ENCODE peak calls at places on chromosomes 16 and 17, in five cellular contexts. One of them, this sample, is unnamed.

GRCh38 chr16:85254051-85254450 is 141.8 kb upstream of the CIBAR2 start:
- DNase-seq in NCI-H748 treated with DMSO at 0.1 percent for 48 hours: no peak
- DNase-seq in hypothalamus: no peak
- DNase-seq in effector CD8-positive, alpha-beta T cell: no peak
- DNase-seq in fibroblast of the aortic adventitia: no peak
- DNase-seq in this sample: no peak

GRCh38 chr17:65530985-65531507 is 30.4 kb downstream of the AXIN2 start:
- DNase-seq in NCI-H748 treated with DMSO at 0.1 percent for 48 hours: no peak
- DNase-seq in fibroblast of the aortic adventitia: peak
- DNase-seq in effector CD8-positive, alpha-beta T cell: no peak
- DNase-seq in hypothalamus: no peak
- DNase-seq in this sample: peak

GRCh38 chr16:81499576-81500380 is 55.2 kb downstream of the CMIP start:
- DNase-seq in fibroblast of the aortic adventitia: no peak
- DNase-seq in effector CD8-positive, alpha-beta T cell: no peak
- DNase-seq in hypothalamus: no peak
- DNase-seq in NCI-H748 treated with DMSO at 0.1 percent for 48 hours: no peak
- DNase-seq in this sample: no peak

GRCh38 chr17:27479838-27480237 is 23.6 kb downstream of the KSR1 start:
- DNase-seq in fibroblast of the aortic adventitia: no peak
- DNase-seq in effector CD8-positive, alpha-beta T cell: no peak
- DNase-seq in NCI-H748 treated with DMSO at 0.1 percent for 48 hours: no peak
- DNase-seq in hypothalamus: no peak
- DNase-seq in this sample: no peak

GRCh38 chr16:81451753-81452680 is 7.4 kb downstream of the CMIP start:
- DNase-seq in fibroblast of the aortic adventitia: no peak
- DNase-seq in effector CD8-positive, alpha-beta T cell: no peak
- DNase-seq in NCI-H748 treated with DMSO at 0.1 percent for 48 hours: no peak
- DNase-seq in hypothalamus: no peak
- DNase-seq in this sample: peak

GRCh38 chr17:75685508-75685907 is 18.4 kb downstream of the SAP30BP start:
- DNase-seq in effector CD8-positive, alpha-beta T cell: no peak
- DNase-seq in NCI-H748 treated with DMSO at 0.1 percent for 48 hours: no peak
- DNase-seq in fibroblast of the aortic adventitia: peak
- DNase-seq in hypothalamus: no peak
- DNase-seq in this sample: peak

GRCh38 chr17:77957215-77957868 is 1.2 kb upstream of the TNRC6C start:
- DNase-seq in fibroblast of the aortic adventitia: peak
- DNase-seq in effector CD8-positive, alpha-beta T cell: peak
- DNase-seq in NCI-H748 treated with DMSO at 0.1 percent for 48 hours: no peak
- DNase-seq in hypothalamus: no peak
- DNase-seq in this sample: peak

GRCh38 chr16:87132361-87133014 is 184.7 kb downstream of the C16orf95 start:
- DNase-seq in effector CD8-positive, alpha-beta T cell: no peak
- DNase-seq in fibroblast of the aortic adventitia: peak
- DNase-seq in hypothalamus: peak
- DNase-seq in NCI-H748 treated with DMSO at 0.1 percent for 48 hours: no peak
- DNase-seq in this sample: no peak

GRCh38 chr17:38861399-38861843 is 7.9 kb upstream of the RPL23 start:
- DNase-seq in fibroblast of the aortic adventitia: peak
- DNase-seq in NCI-H748 treated with DMSO at 0.1 percent for 48 hours: peak
- DNase-seq in effector CD8-positive, alpha-beta T cell: no peak
- DNase-seq in hypothalamus: no peak
- DNase-seq in this sample: no peak

GRCh38 chr17:41959336-41960095 is 7.1 kb upstream of the CNP start:
- DNase-seq in hypothalamus: no peak
- DNase-seq in NCI-H748 treated with DMSO at 0.1 percent for 48 hours: no peak
- DNase-seq in fibroblast of the aortic adventitia: peak
- DNase-seq in effector CD8-positive, alpha-beta T cell: no peak
- DNase-seq in this sample: peak

GRCh38 chr16:31138621-31139578 is 3.4 kb upstream of the PRSS8 start:
- DNase-seq in hypothalamus: no peak
- DNase-seq in fibroblast of the aortic adventitia: peak
- DNase-seq in NCI-H748 treated with DMSO at 0.1 percent for 48 hours: no peak
- DNase-seq in effector CD8-positive, alpha-beta T cell: no peak
- DNase-seq in this sample: peak

GRCh38 chr16:9885457-9885856 is 296.8 kb downstream of the GRIN2A start:
- DNase-seq in fibroblast of the aortic adventitia: no peak
- DNase-seq in effector CD8-positive, alpha-beta T cell: no peak
- DNase-seq in NCI-H748 treated with DMSO at 0.1 percent for 48 hours: no peak
- DNase-seq in hypothalamus: no peak
- DNase-seq in this sample: no peak

GRCh38 chr17:61393550-61393903 is 6.1 kb upstream of the TBX2 start:
- DNase-seq in effector CD8-positive, alpha-beta T cell: no peak
- DNase-seq in fibroblast of the aortic adventitia: no peak
- DNase-seq in hypothalamus: no peak
- DNase-seq in NCI-H748 treated with DMSO at 0.1 percent for 48 hours: no peak
- DNase-seq in this sample: peak

GRCh38 chr16:83212301-83212841 is 585.6 kb downstream of the CDH13 start:
- DNase-seq in hypothalamus: no peak
- DNase-seq in fibroblast of the aortic adventitia: no peak
- DNase-seq in effector CD8-positive, alpha-beta T cell: no peak
- DNase-seq in NCI-H748 treated with DMSO at 0.1 percent for 48 hours: no peak
- DNase-seq in this sample: no peak

GRCh38 chr16:86118467-86119307 is 219.7 kb downstream of the IRF8 start:
- DNase-seq in fibroblast of the aortic adventitia: peak
- DNase-seq in NCI-H748 treated with DMSO at 0.1 percent for 48 hours: no peak
- DNase-seq in hypothalamus: no peak
- DNase-seq in effector CD8-positive, alpha-beta T cell: no peak
- DNase-seq in this sample: no peak

GRCh38 chr17:66542967-66543525 is 240.6 kb downstream of the PRKCA start:
- DNase-seq in NCI-H748 treated with DMSO at 0.1 percent for 48 hours: no peak
- DNase-seq in hypothalamus: no peak
- DNase-seq in effector CD8-positive, alpha-beta T cell: no peak
- DNase-seq in fibroblast of the aortic adventitia: peak
- DNase-seq in this sample: peak

GRCh38 chr16:13018026-13018425 is 116.6 kb downstream of the SHISA9 start:
- DNase-seq in NCI-H748 treated with DMSO at 0.1 percent for 48 hours: no peak
- DNase-seq in hypothalamus: no peak
- DNase-seq in effector CD8-positive, alpha-beta T cell: no peak
- DNase-seq in fibroblast of the aortic adventitia: no peak
- DNase-seq in this sample: no peak

GRCh38 chr17:42591411-42591810 is 13.9 kb upstream of the PSMC3IP start:
- DNase-seq in effector CD8-positive, alpha-beta T cell: no peak
- DNase-seq in NCI-H748 treated with DMSO at 0.1 percent for 48 hours: no peak
- DNase-seq in fibroblast of the aortic adventitia: no peak
- DNase-seq in hypothalamus: no peak
- DNase-seq in this sample: no peak

GRCh38 chr17:7883781-7884386 is 4.7 kb upstream of the CHD3 start:
- DNase-seq in hypothalamus: no peak
- DNase-seq in effector CD8-positive, alpha-beta T cell: peak
- DNase-seq in fibroblast of the aortic adventitia: peak
- DNase-seq in NCI-H748 treated with DMSO at 0.1 percent for 48 hours: no peak
- DNase-seq in this sample: peak

GRCh38 chr16:30837904-30838303 is 50.9 kb upstream of the ZNF629 start:
- DNase-seq in NCI-H748 treated with DMSO at 0.1 percent for 48 hours: no peak
- DNase-seq in fibroblast of the aortic adventitia: peak
- DNase-seq in effector CD8-positive, alpha-beta T cell: no peak
- DNase-seq in hypothalamus: no peak
- DNase-seq in this sample: peak

GRCh38 chr17:29595107-29595942 is 2.4 kb downstream of the ANKRD13B start:
- DNase-seq in effector CD8-positive, alpha-beta T cell: no peak
- DNase-seq in hypothalamus: no peak
- DNase-seq in fibroblast of the aortic adventitia: peak
- DNase-seq in NCI-H748 treated with DMSO at 0.1 percent for 48 hours: no peak
- DNase-seq in this sample: no peak

GRCh38 chr17:8266648-8267479 is 17.8 kb downstream of the PFAS start:
- DNase-seq in hypothalamus: no peak
- DNase-seq in NCI-H748 treated with DMSO at 0.1 percent for 48 hours: no peak
- DNase-seq in effector CD8-positive, alpha-beta T cell: no peak
- DNase-seq in fibroblast of the aortic adventitia: no peak
- DNase-seq in this sample: no peak

GRCh38 chr17:48439473-48439872 is 9.5 kb upstream of the SKAP1 start:
- DNase-seq in effector CD8-positive, alpha-beta T cell: no peak
- DNase-seq in fibroblast of the aortic adventitia: no peak
- DNase-seq in NCI-H748 treated with DMSO at 0.1 percent for 48 hours: no peak
- DNase-seq in hypothalamus: no peak
- DNase-seq in this sample: no peak

GRCh38 chr16:81478876-81479496 is 34.4 kb downstream of the CMIP start:
- DNase-seq in NCI-H748 treated with DMSO at 0.1 percent for 48 hours: no peak
- DNase-seq in effector CD8-positive, alpha-beta T cell: no peak
- DNase-seq in fibroblast of the aortic adventitia: no peak
- DNase-seq in hypothalamus: peak
- DNase-seq in this sample: no peak

GRCh38 chr17:51120357-51120738 is 320 bp downstream of the SPAG9 start:
- DNase-seq in fibroblast of the aortic adventitia: no peak
- DNase-seq in effector CD8-positive, alpha-beta T cell: peak
- DNase-seq in hypothalamus: no peak
- DNase-seq in NCI-H748 treated with DMSO at 0.1 percent for 48 hours: peak
- DNase-seq in this sample: peak

GRCh38 chr16:19860146-19861030 is 24.3 kb downstream of the GPRC5B start:
- DNase-seq in fibroblast of the aortic adventitia: peak
- DNase-seq in effector CD8-positive, alpha-beta T cell: no peak
- DNase-seq in NCI-H748 treated with DMSO at 0.1 percent for 48 hours: no peak
- DNase-seq in hypothalamus: no peak
- DNase-seq in this sample: peak

GRCh38 chr16:71214771-71215381 is 15.6 kb downstream of the HYDIN start:
- DNase-seq in NCI-H748 treated with DMSO at 0.1 percent for 48 hours: peak
- DNase-seq in hypothalamus: no peak
- DNase-seq in fibroblast of the aortic adventitia: peak
- DNase-seq in effector CD8-positive, alpha-beta T cell: no peak
- DNase-seq in this sample: peak

GRCh38 chr16:58236831-58237230 is 38.9 kb upstream of the CSNK2A2 start:
- DNase-seq in hypothalamus: no peak
- DNase-seq in effector CD8-positive, alpha-beta T cell: no peak
- DNase-seq in fibroblast of the aortic adventitia: no peak
- DNase-seq in NCI-H748 treated with DMSO at 0.1 percent for 48 hours: no peak
- DNase-seq in this sample: no peak

GRCh38 chr16:58025351-58026138 is at the start of gene MMP15:
- DNase-seq in NCI-H748 treated with DMSO at 0.1 percent for 48 hours: peak
- DNase-seq in hypothalamus: peak
- DNase-seq in effector CD8-positive, alpha-beta T cell: peak
- DNase-seq in fibroblast of the aortic adventitia: peak
- DNase-seq in this sample: peak

GRCh38 chr17:40547079-40547784 is 18.0 kb downstream of the CCR7 start:
- DNase-seq in NCI-H748 treated with DMSO at 0.1 percent for 48 hours: peak
- DNase-seq in fibroblast of the aortic adventitia: no peak
- DNase-seq in hypothalamus: no peak
- DNase-seq in effector CD8-positive, alpha-beta T cell: peak
- DNase-seq in this sample: no peak

GRCh38 chr16:57383276-57384247 is 11.3 kb downstream of the CX3CL1 start:
- DNase-seq in fibroblast of the aortic adventitia: peak
- DNase-seq in effector CD8-positive, alpha-beta T cell: no peak
- DNase-seq in hypothalamus: no peak
- DNase-seq in NCI-H748 treated with DMSO at 0.1 percent for 48 hours: no peak
- DNase-seq in this sample: peak

GRCh38 chr16:84737658-84738057 is 37.9 kb downstream of the USP10 start:
- DNase-seq in NCI-H748 treated with DMSO at 0.1 percent for 48 hours: no peak
- DNase-seq in hypothalamus: no peak
- DNase-seq in effector CD8-positive, alpha-beta T cell: no peak
- DNase-seq in fibroblast of the aortic adventitia: no peak
- DNase-seq in this sample: no peak

GRCh38 chr16:89829630-89830437 is 1.6 kb downstream of the SPIRE2 start:
- DNase-seq in NCI-H748 treated with DMSO at 0.1 percent for 48 hours: no peak
- DNase-seq in effector CD8-positive, alpha-beta T cell: no peak
- DNase-seq in hypothalamus: no peak
- DNase-seq in fibroblast of the aortic adventitia: no peak
- DNase-seq in this sample: no peak